ENCODE peak calls at places on chromosomes 12 and 14, in six cellular contexts. L is ovary, M is SK-N-SH, S is tibial nerve, P is transverse colon, T is GM12878. K is an unnamed sample. For H3K27me3, the result is how much of the 10 kb centered on the place peaks cover.

GRCh38 chr12:130872179-130873096 is 572 bp downstream of the RAN start:
- DNase-seq in S (no peak), T (no peak), L (peak), M (peak), P (peak), K (peak)

GRCh38 chr12:94326727-94327126 is 132.9 kb downstream of the CEP83 start:
- DNase-seq in T (no peak), L (no peak), P (no peak), S (no peak), M (no peak), K (no peak)

GRCh38 chr12:57755454-57756372 is 810 bp downstream of the MARCHF9 start:
- DNase-seq in L (no peak), S (no peak), P (peak), M (peak), T (no peak), K (peak)

GRCh38 chr14:97219356-97220017 is 422.3 kb downstream of the VRK1 start:
- DNase-seq in M (peak), T (no peak), L (no peak), S (no peak), P (no peak), K (no peak)

GRCh38 chr12:73798523-73798922 is 739.1 kb upstream of the ATXN7L3B start:
- DNase-seq in P (no peak), M (no peak), T (no peak), L (no peak), S (no peak), K (no peak)

GRCh38 chr14:36874396-36875138 is 212.9 kb downstream of the PAX9 start:
- DNase-seq in P (no peak), S (no peak), M (no peak), T (no peak), L (no peak), K (no peak)

GRCh38 chr14:101791919-101792572 is 30.5 kb downstream of the PPP2R5C start:
- DNase-seq in T (no peak), L (no peak), S (no peak), P (no peak), M (no peak), K (no peak)

GRCh38 chr12:71865166-71865713 is 25.7 kb downstream of the TBC1D15 start:
- DNase-seq in P (no peak), L (no peak), M (no peak), S (no peak), T (no peak), K (no peak)

GRCh38 chr14:81450100-81450531 is 50.0 kb upstream of the STON2 start:
- DNase-seq in L (peak), S (no peak), P (no peak), M (no peak), T (no peak), K (no peak)

GRCh38 chr14:54312166-54312801 is 84.5 kb upstream of the CDKN3 start:
- DNase-seq in P (no peak), S (no peak), T (no peak), M (no peak), L (no peak), K (no peak)

GRCh38 chr14:71532349-71532748 is 399.9 kb upstream of the RGS6 start:
- DNase-seq in P (no peak), T (no peak), L (no peak), S (no peak), M (no peak), K (no peak)

GRCh38 chr12:64781374-64782029 is 22.3 kb upstream of the GNS start:
- DNase-seq in L (no peak), M (peak), S (no peak), T (no peak), P (no peak), K (peak)

GRCh38 chr12:93429852-93430251 is 11.9 kb downstream of the UBE2N start:
- DNase-seq in M (no peak), P (no peak), S (no peak), T (no peak), L (no peak), K (no peak)

GRCh38 chr14:89723930-89724915 is 230.3 kb downstream of the EFCAB11 start:
- DNase-seq in M (no peak), P (no peak), T (no peak), S (no peak), L (no peak), K (no peak)

GRCh38 chr12:95385246-95385645 is 88.7 kb upstream of the METAP2 start:
- DNase-seq in L (peak), S (no peak), M (no peak), P (no peak), T (no peak), K (no peak)

GRCh38 chr12:114397978-114398881 is 7.7 kb downstream of the TBX5 start:
- DNase-seq in L (no peak), M (no peak), P (no peak), S (no peak), T (no peak), K (peak)
- TF ChIP-seq EP300 in L (no peak), M (no peak), P (no peak), S (no peak), T (no peak), K (no peak)

GRCh38 chr12:53751336-53752191 is at the start of gene CISTR:
- DNase-seq in M (peak), S (no peak), L (peak), T (no peak), P (peak), K (peak)
- H3K4me3 ChIP-seq in M (peak), S (peak), L (peak), T (peak), P (peak), K (peak)

DNA sequence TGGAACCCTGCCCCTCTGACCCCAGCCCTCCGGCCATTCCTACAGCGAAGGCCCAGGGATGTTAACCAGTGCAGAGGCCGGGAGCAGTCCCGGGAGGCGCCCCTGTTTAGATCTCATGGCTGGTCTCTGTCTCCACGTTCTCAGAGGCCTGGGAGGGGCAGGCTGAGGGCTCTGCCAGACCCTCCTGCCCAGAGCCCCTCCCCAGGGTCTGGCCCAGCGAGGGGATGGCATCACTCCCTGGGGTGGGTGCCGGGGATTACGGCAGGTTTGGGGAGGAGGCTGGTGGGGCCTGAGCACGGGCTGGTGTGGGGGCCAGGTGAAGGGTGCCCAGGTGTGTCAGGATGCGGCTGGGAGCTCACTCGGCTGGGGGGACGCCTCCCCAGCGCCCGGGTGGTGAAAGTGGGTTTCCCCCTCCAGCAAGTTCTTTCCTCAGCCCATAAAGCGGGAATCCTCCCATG is 156.3 kb upstream of the C14orf180 start:
- DNase-seq in S (no peak), T (no peak), M (peak), P (no peak), L (no peak), K (no peak)
- H3K27me3 ChIP-seq in S (under half), T (under half), M (under half), P (under half), L (under half), K (under half)

GRCh38 chr14:105468621-105469241 is 5.9 kb upstream of the CRIP2 start:
- DNase-seq in P (no peak), M (no peak), L (no peak), S (no peak), T (no peak), K (no peak)
- TF ChIP-seq EP300 in P (no peak), M (no peak), L (no peak), S (no peak), T (no peak), K (no peak)

GRCh38 chr12:89369166-89369565 is 16.9 kb upstream of the DUSP6 start:
- DNase-seq in P (no peak), S (no peak), L (no peak), M (no peak), T (no peak), K (no peak)

GRCh38 chr12:89372584-89373370 is 20.5 kb upstream of the DUSP6 start:
- DNase-seq in S (no peak), T (no peak), P (no peak), L (no peak), M (no peak), K (no peak)

GRCh38 chr12:89368386-89368785 is 16.1 kb upstream of the DUSP6 start:
- DNase-seq in P (no peak), M (no peak), T (no peak), S (no peak), L (no peak), K (no peak)

GRCh38 chr12:89370411-89370810 is 18.1 kb upstream of the DUSP6 start:
- DNase-seq in S (no peak), T (no peak), L (no peak), P (peak), M (no peak), K (no peak)

GRCh38 chr12:89370850-89371249 is 18.5 kb upstream of the DUSP6 start:
- DNase-seq in T (no peak), S (no peak), P (no peak), M (no peak), L (no peak), K (no peak)
- H3K4me3 ChIP-seq in T (no peak), S (no peak), P (no peak), M (no peak), L (no peak), K (no peak)

DNA sequence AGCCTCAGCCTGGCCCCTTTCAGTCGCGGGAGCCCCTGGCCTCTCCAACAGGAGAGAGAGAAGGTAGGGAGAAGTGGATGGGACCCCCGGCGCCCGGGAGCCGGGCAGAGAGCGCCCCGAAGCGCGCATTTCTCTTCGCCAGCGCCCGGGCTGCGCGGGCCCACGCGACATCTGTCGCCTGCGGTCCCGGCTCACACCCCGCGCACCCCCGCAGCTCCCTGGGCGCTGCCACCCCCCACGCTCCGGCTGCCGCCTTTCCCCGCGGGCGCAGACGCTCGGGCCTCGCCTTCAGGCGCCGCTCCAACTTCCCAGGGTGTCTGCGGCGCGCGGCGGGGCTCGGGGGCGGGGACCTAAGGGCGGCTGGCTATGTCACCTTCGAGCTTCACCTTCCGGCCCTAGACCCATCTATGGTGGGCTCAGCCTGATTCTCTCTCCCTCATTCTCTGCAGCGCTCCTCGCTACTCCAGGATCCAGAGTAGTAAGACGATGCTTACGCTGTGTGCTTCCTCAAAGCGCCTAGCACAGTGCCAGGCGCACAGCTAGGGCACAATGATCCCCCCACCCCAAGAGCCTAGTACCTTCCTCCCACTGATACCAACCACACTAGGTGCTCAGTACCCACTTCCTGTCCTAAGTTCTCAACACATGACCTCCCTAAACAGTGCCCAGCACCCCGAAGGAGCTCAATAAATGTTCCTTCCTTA is 1.6 kb downstream of the HRK start:
- DNase-seq in T (no peak), S (no peak), L (no peak), P (peak), M (peak), K (peak)
- H3K27me3 ChIP-seq in T (under half), S (under half), L (under half), P (half or more), M (under half), K (half or more)

GRCh38 chr12:124764870-124765570 is 98.6 kb downstream of the SCARB1 start:
- DNase-seq in P (no peak), L (no peak), M (no peak), T (no peak), S (peak), K (peak)
- TF ChIP-seq EP300 in P (no peak), L (no peak), M (no peak), T (no peak), S (peak), K (no peak)